ENCODE peak calls at places on chromosomes 7 and 10, in five cellular contexts. V is AG04450, E is brain microvascular endothelial cell, A is IMR-90, M is astrocyte of the spinal cord. U is an unnamed sample.

GRCh38 chr7:44378744-44379143 is 53.4 kb upstream of the CAMK2B start:
- DNase-seq in V (peak; percentile 51), E (peak; percentile 87), A (peak; percentile 92), M (peak; percentile 83), U (peak; percentile 86)

GRCh38 chr10:3625959-3626751 is 158.9 kb downstream of the KLF6 start:
- DNase-seq in V (peak; percentile 75), E (peak; percentile 80), A (peak; percentile 95), M (peak; percentile 72), U (peak; percentile 50)

GRCh38 chr10:133325392-133325760 is 11.3 kb downstream of the CALY start:
- DNase-seq in V (no peak), E (no peak), A (no peak), M (no peak), U (no peak)

GRCh38 chr7:156194813-156195212 is 382.6 kb upstream of the SHH start:
- DNase-seq in V (no peak), E (no peak), A (no peak), M (no peak), U (no peak)

GRCh38 chr10:72852428-72852827 is 41.1 kb upstream of the OIT3 start:
- DNase-seq in V (no peak), E (no peak), A (no peak), M (no peak), U (no peak)

GRCh38 chr10:67657775-67658174 is 38.2 kb downstream of the CTNNA3 start:
- DNase-seq in V (no peak), E (no peak), A (no peak), M (no peak), U (no peak)

GRCh38 chr7:38318803-38319416 is 45.5 kb upstream of the TARP start:
- DNase-seq in V (peak; percentile 51), E (peak; percentile 71), A (peak; percentile 81), M (peak; percentile 78), U (peak; percentile 85)

GRCh38 chr10:73577788-73578187 is 13.4 kb downstream of the USP54 start:
- DNase-seq in V (no peak), E (no peak), A (peak; percentile 59), M (peak; percentile 81), U (peak; percentile 83)

GRCh38 chr10:77236700-77237099 is 400.9 kb downstream of the KCNMA1 start:
- DNase-seq in V (no peak), E (peak; percentile 70), A (peak; percentile 79), M (peak; percentile 69), U (no peak)

GRCh38 chr7:117961235-117961634 is 88.0 kb upstream of the CTTNBP2 start:
- DNase-seq in V (no peak), E (no peak), A (no peak), M (no peak), U (no peak)

GRCh38 chr10:69327463-69328345 is 49.4 kb downstream of the HK1 start:
- DNase-seq in V (no peak), E (peak; percentile 50), A (peak; percentile 63), M (peak; percentile 62), U (peak; percentile 66)

GRCh38 chr10:122323941-122324675 is 50.4 kb upstream of the PLEKHA1 start:
- DNase-seq in V (no peak), E (no peak), A (no peak), M (peak; percentile 24), U (peak; percentile 20)

GRCh38 chr10:68560916-68561691 is 967 bp downstream of the TET1 start:
- DNase-seq in V (no peak), E (no peak), A (peak; percentile 36), M (peak; percentile 33), U (peak; percentile 41)

GRCh38 chr7:85426487-85426960 is 239.7 kb upstream of the SEMA3D start:
- DNase-seq in V (no peak), E (no peak), A (peak; percentile 29), M (peak; percentile 50), U (peak; percentile 3)

GRCh38 chr10:8445353-8445752 is 390.9 kb downstream of the GATA3 start:
- DNase-seq in V (no peak), E (no peak), A (no peak), M (no peak), U (no peak)

GRCh38 chr7:14381306-14381705 is 391.8 kb upstream of the ETV1 start:
- DNase-seq in V (no peak), E (no peak), A (peak; percentile 41), M (peak; percentile 47), U (peak; percentile 30)

GRCh38 chr10:118541718-118542117 is 53.7 kb downstream of the PRLHR start:
- DNase-seq in V (no peak), E (no peak), A (no peak), M (no peak), U (no peak)

GRCh38 chr10:102451105-102451969 is at the start of gene C10orf95:
- DNase-seq in V (no peak), E (no peak), A (no peak), M (no peak), U (no peak)

GRCh38 chr7:120645976-120646375 is 212.0 kb downstream of the TSPAN12 start:
- DNase-seq in V (no peak), E (no peak), A (no peak), M (no peak), U (no peak)

GRCh38 chr7:96224682-96225081 is 97.2 kb downstream of the SLC25A13 start:
- DNase-seq in V (no peak), E (peak; percentile 16), A (no peak), M (no peak), U (no peak)

GRCh38 chr7:16063241-16063640 is 358.1 kb downstream of the CRPPA start:
- DNase-seq in V (no peak), E (no peak), A (no peak), M (no peak), U (no peak)

GRCh38 chr7:24979470-24979862 is 512 bp downstream of the OSBPL3 start:
- DNase-seq in V (no peak), E (peak; percentile 47), A (peak; percentile 72), M (no peak), U (no peak)

GRCh38 chr7:87171282-87171934 is 19.2 kb downstream of the DMTF1 start:
- DNase-seq in V (no peak), E (no peak), A (no peak), M (no peak), U (no peak)

GRCh38 chr10:33216661-33217427 is 117.6 kb downstream of the NRP1 start:
- DNase-seq in V (no peak), E (peak; percentile 41), A (no peak), M (peak; percentile 52), U (no peak)

GRCh38 chr10:63414481-63415260 is 51.1 kb downstream of the JMJD1C start:
- DNase-seq in V (peak; percentile 43), E (no peak), A (peak; percentile 90), M (peak; percentile 47), U (peak; percentile 44)
- TF ChIP-seq CTCF in V (no peak), E (no peak), A (no peak), M (no peak), U (no peak)

DNA sequence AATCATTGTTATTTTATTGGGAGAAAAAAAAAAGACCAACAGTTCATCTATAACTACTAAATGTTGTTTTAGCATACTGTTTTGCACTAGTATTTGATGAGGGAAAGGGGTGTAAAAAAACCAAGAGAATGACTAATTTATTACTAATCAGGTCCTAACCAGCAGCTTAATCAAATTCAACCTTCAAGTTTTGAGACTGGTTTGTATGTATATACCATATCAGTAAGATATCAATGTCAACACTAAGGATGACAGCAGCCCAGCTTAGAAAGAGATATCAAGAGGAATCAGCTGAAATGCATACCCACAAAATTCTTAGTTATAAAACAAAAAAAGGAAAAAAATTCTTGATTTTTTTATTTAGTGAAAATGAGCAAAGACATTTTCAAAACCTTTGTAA is 122.6 kb downstream of the KMT2C start:
- DNase-seq in V (no peak), E (no peak), A (no peak), M (no peak), U (no peak)
- H3K4me3 ChIP-seq in V (no peak overlapping the region), E (no peak overlapping the region), A (no peak overlapping the region), M (no peak overlapping the region), U (no peak overlapping the region)

DNA sequence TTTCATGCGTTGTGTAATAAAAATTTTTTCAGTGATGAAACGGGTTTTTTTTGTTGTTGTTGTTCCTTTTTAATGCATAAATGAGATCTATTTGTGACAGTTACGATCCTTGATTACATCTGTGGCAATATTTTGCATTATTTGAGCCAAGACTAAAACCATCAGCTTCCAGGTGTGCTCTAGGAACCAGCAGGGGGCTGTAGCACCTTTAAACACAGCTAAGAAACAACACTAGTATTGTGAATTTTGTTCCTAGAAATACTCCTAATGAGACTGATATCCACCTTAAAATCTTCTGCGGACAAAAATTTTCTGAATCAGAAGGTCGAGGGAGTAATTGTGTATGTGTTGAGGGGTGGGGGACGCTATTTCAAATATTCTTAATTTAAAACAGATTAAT is 52.6 kb downstream of the FGFBP3 start:
- DNase-seq in V (no peak), E (no peak), A (no peak), M (no peak), U (peak; percentile 18)
- TF ChIP-seq CTCF in V (peak; percentile 46), E (peak; percentile 64), A (no peak), M (peak; percentile 32), U (peak; percentile 42)

GRCh38 chr7:33550979-33551378 is 354.4 kb upstream of the BMPER start:
- DNase-seq in V (no peak), E (no peak), A (no peak), M (no peak), U (no peak)

GRCh38 chr7:33558961-33559710 is 346.2 kb upstream of the BMPER start:
- DNase-seq in V (no peak), E (no peak), A (no peak), M (no peak), U (no peak)

GRCh38 chr7:33554046-33554445 is 351.3 kb upstream of the BMPER start:
- DNase-seq in V (no peak), E (no peak), A (no peak), M (no peak), U (peak; percentile 3)

GRCh38 chr7:33554576-33554975 is 350.8 kb upstream of the BMPER start:
- DNase-seq in V (no peak), E (no peak), A (no peak), M (no peak), U (no peak)

GRCh38 chr7:33556471-33556870 is 348.9 kb upstream of the BMPER start:
- DNase-seq in V (no peak), E (no peak), A (no peak), M (no peak), U (no peak)
- H3K4me3 ChIP-seq in V (no peak overlapping the region), E (no peak overlapping the region), A (no peak overlapping the region), M (no peak overlapping the region), U (no peak overlapping the region)

GRCh38 chr10:98331888-98332287 is 63.9 kb upstream of the LOXL4 start:
- DNase-seq in V (no peak), E (no peak), A (no peak), M (no peak), U (no peak)
- TF ChIP-seq CTCF in V (peak; percentile 29), E (peak; percentile 70), A (peak; percentile 14), M (peak; percentile 36), U (peak; percentile 34)

DNA sequence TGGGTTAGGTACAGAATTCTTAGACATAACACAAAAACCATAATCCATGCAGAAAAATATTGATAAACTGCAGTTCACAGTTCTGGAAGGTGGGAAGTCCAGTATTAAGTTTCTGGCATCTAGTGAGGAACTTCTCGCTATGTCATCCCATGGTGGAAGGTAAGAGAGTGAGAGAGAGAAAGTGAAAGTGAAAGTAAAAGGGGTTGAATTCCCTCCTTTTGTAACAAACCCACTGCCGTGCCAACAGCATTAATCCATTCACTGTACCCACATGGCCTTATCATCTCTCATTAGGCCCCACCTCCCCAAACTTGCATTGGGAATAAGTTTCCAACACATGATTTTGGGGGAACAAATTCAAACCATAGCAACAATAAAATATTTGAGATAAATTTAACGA is 17.1 kb downstream of the ZNF485 start:
- DNase-seq in V (no peak), E (no peak), A (peak; percentile 13), M (peak; percentile 40), U (peak; percentile 52)
- H3K4me3 ChIP-seq in V (no peak overlapping the region), E (no peak overlapping the region), A (peak overlapping the region; percentile 45), M (no peak overlapping the region), U (peak overlapping the region; percentile 49)